ENCODE peak calls at places on chromosomes 4 and X, in nine cellular contexts. J is G401, E is ACHN, K is RPMI7951, R is cardiac muscle cell, Z is HuH-7, O is SW 1271, X is Karpas-422, V is amniotic stem cell. D is an unnamed sample.

GRCh38 chrX:36898301-36898700 is 109.9 kb upstream of the FAM47C start:
- DNase-seq in J (no peak), E (peak; percentile 4), K (peak; percentile 0), R (no peak), Z (peak; percentile 0), O (no peak), X (peak; percentile 56), V (no peak), D (no peak)

GRCh38 chrX:153689654-153690465 is 2.1 kb downstream of the SLC6A8 start:
- DNase-seq in J (no peak), E (peak; percentile 12), K (peak; percentile 8), R (no peak), Z (peak; percentile 51), O (no peak), X (no peak), V (no peak), D (no peak)

GRCh38 chr4:15414601-15415091 is 13.2 kb upstream of the C1QTNF7 start:
- DNase-seq in J (no peak), E (no peak), K (no peak), R (peak; percentile 34), Z (no peak), O (no peak), X (no peak), V (no peak), D (no peak)

GRCh38 chr4:72449705-72450104 is 119.3 kb downstream of the ADAMTS3 start:
- DNase-seq in J (no peak), E (no peak), K (no peak), R (no peak), Z (no peak), O (no peak), X (no peak), V (no peak), D (no peak)

GRCh38 chrX:66004928-66005831 is 34.7 kb downstream of the VSIG4 start:
- DNase-seq in J (no peak), E (no peak), K (no peak), R (no peak), Z (no peak), O (no peak), X (no peak), V (no peak), D (no peak)

GRCh38 chrX:114465689-114466088 is 118.2 kb upstream of the HTR2C start:
- DNase-seq in J (no peak), E (no peak), K (no peak), R (no peak), Z (no peak), O (no peak), X (peak; percentile 62), V (no peak), D (no peak)

GRCh38 chr4:152917533-152918395 is 18.4 kb upstream of the FHDC1 start:
- DNase-seq in J (no peak), E (no peak), K (peak; percentile 14), R (no peak), Z (no peak), O (no peak), X (no peak), V (no peak), D (no peak)

GRCh38 chr4:39731908-39732307 is 34.0 kb downstream of the UBE2K start:
- DNase-seq in J (no peak), E (no peak), K (no peak), R (no peak), Z (no peak), O (no peak), X (no peak), V (no peak), D (no peak)

GRCh38 chr4:11424000-11424399 is 4.7 kb downstream of the HS3ST1 start:
- DNase-seq in J (peak; percentile 80), E (peak; percentile 53), K (no peak), R (peak; percentile 75), Z (peak; percentile 75), O (peak; percentile 20), X (peak; percentile 74), V (no peak), D (no peak)

GRCh38 chrX:35726176-35726575 is 72.0 kb upstream of the MAGEB16 start:
- DNase-seq in J (no peak), E (peak; percentile 8), K (no peak), R (peak; percentile 29), Z (no peak), O (no peak), X (peak; percentile 48), V (no peak), D (no peak)

GRCh38 chr4:78360466-78360865 is 191.1 kb upstream of the ANXA3 start:
- DNase-seq in J (no peak), E (no peak), K (no peak), R (no peak), Z (no peak), O (no peak), X (no peak), V (no peak), D (peak; percentile 90)

GRCh38 chr4:130542953-130543352 is 1447.0 kb downstream of the C4orf33 start:
- DNase-seq in J (no peak), E (no peak), K (peak; percentile 47), R (no peak), Z (no peak), O (no peak), X (no peak), V (no peak), D (no peak)

GRCh38 chr4:145619639-145619996 is 433 bp downstream of the MMAA start:
- DNase-seq in J (no peak), E (peak; percentile 93), K (peak; percentile 47), R (peak; percentile 53), Z (peak; percentile 55), O (peak; percentile 60), X (peak; percentile 83), V (no peak), D (no peak)

GRCh38 chrX:72620550-72621145 is 48.0 kb upstream of the HDAC8 start:
- DNase-seq in J (no peak), E (peak; percentile 75), K (peak; percentile 84), R (peak; percentile 86), Z (no peak), O (peak; percentile 52), X (no peak), V (peak; percentile 53), D (no peak)

GRCh38 chr4:41599192-41599786 is 61.3 kb downstream of the LIMCH1 start:
- DNase-seq in J (no peak), E (no peak), K (no peak), R (no peak), Z (no peak), O (no peak), X (no peak), V (no peak), D (no peak)

GRCh38 chr4:5790546-5790857 is 79.5 kb downstream of the EVC start:
- DNase-seq in J (no peak), E (no peak), K (no peak), R (no peak), Z (no peak), O (no peak), X (no peak), V (no peak), D (no peak)

GRCh38 chrX:47177079-47177478 is 16.6 kb upstream of the UBA1 start:
- DNase-seq in J (no peak), E (no peak), K (no peak), R (no peak), Z (no peak), O (no peak), X (no peak), V (no peak), D (no peak)

GRCh38 chr4:17958185-17958584 is 63.4 kb downstream of the LCORL start:
- DNase-seq in J (no peak), E (no peak), K (no peak), R (no peak), Z (no peak), O (no peak), X (no peak), V (no peak), D (no peak)

GRCh38 chrX:30702736-30703135 is 49.5 kb downstream of the GK start:
- DNase-seq in J (no peak), E (no peak), K (peak; percentile 28), R (peak; percentile 70), Z (no peak), O (no peak), X (no peak), V (peak; percentile 34), D (no peak)

GRCh38 chr4:159016527-159017137 is 86.2 kb upstream of the RAPGEF2 start:
- DNase-seq in J (no peak), E (peak; percentile 49), K (peak; percentile 18), R (peak; percentile 55), Z (peak; percentile 19), O (no peak), X (no peak), V (no peak), D (no peak)

GRCh38 chr4:3520796-3521600 is 11.2 kb downstream of the LRPAP1 start:
- DNase-seq in J (no peak), E (no peak), K (no peak), R (no peak), Z (no peak), O (no peak), X (no peak), V (no peak), D (no peak)

GRCh38 chr4:110195561-110196205 is 2.7 kb downstream of the ELOVL6 start:
- DNase-seq in J (peak; percentile 39), E (no peak), K (no peak), R (no peak), Z (no peak), O (no peak), X (peak; percentile 72), V (no peak), D (no peak)

GRCh38 chr4:5893013-5893580 is at the start of gene CRMP1:
- DNase-seq in J (peak; percentile 84), E (no peak), K (peak; percentile 18), R (peak; percentile 19), Z (no peak), O (no peak), X (no peak), V (no peak), D (peak; percentile 43)

GRCh38 chr4:8228319-8229250 is 29.5 kb downstream of the SH3TC1 start:
- DNase-seq in J (peak; percentile 57), E (no peak), K (peak; percentile 96), R (peak; percentile 84), Z (no peak), O (no peak), X (no peak), V (peak; percentile 9), D (peak; percentile 13)

GRCh38 chrX:68832101-68832416 is 3.2 kb downstream of the EFNB1 start:
- DNase-seq in J (no peak), E (no peak), K (peak; percentile 63), R (peak; percentile 79), Z (no peak), O (no peak), X (peak; percentile 60), V (peak; percentile 35), D (peak; percentile 36)

GRCh38 chrX:23114256-23114655 is 114.5 kb downstream of the DDX53 start:
- DNase-seq in J (no peak), E (no peak), K (no peak), R (no peak), Z (no peak), O (no peak), X (no peak), V (no peak), D (no peak)

GRCh38 chr4:145183023-145183422 is 2.6 kb upstream of the OTUD4 start:
- DNase-seq in J (no peak), E (no peak), K (no peak), R (no peak), Z (no peak), O (no peak), X (no peak), V (no peak), D (no peak)

GRCh38 chr4:105155426-105155825 is 8.8 kb downstream of the TET2 start:
- DNase-seq in J (no peak), E (no peak), K (no peak), R (peak; percentile 36), Z (no peak), O (no peak), X (no peak), V (no peak), D (no peak)

GRCh38 chr4:104897297-104897645 is 249.4 kb upstream of the TET2 start:
- DNase-seq in J (no peak), E (no peak), K (no peak), R (no peak), Z (no peak), O (no peak), X (no peak), V (no peak), D (no peak)

GRCh38 chrX:69073721-69074120 is 91.5 kb downstream of the PJA1 start:
- DNase-seq in J (no peak), E (no peak), K (no peak), R (no peak), Z (no peak), O (no peak), X (no peak), V (no peak), D (no peak)